ENCODE peak calls at places on chromosomes 12 and 14, in seven cellular contexts. C is fibroblast of pulmonary artery, U is osteocyte, P is heart right ventricle, Q is nephron progenitor cell, L is endodermal cell, D is uterus. Z is an unnamed sample.

GRCh38 chr12:123141615-123142517 is 9.0 kb downstream of the PITPNM2 start:
- DNase-seq in C (peak), U (no peak), P (peak), Q (peak), L (peak), D (peak), Z (peak)

GRCh38 chr14:94971750-94972149 is 185.6 kb downstream of the DICER1 start:
- DNase-seq in C (peak), U (peak), P (peak), Q (no peak), L (no peak), D (peak), Z (peak)

GRCh38 chr14:30332374-30332773 is 226.6 kb upstream of the G2E3 start:
- DNase-seq in C (no peak), U (no peak), P (no peak), Q (no peak), L (no peak), D (no peak), Z (no peak)

GRCh38 chr14:74546416-74546815 is 52.9 kb downstream of the ISCA2 start:
- DNase-seq in C (no peak), U (no peak), P (no peak), Q (no peak), L (no peak), D (no peak), Z (no peak)

GRCh38 chr12:121187501-121187900 is 22.4 kb upstream of the P2RX4 start:
- DNase-seq in C (no peak), U (no peak), P (no peak), Q (no peak), L (no peak), D (no peak), Z (no peak)

GRCh38 chr14:91366749-91367148 is 50.9 kb downstream of the CCDC88C start:
- DNase-seq in C (no peak), U (no peak), P (no peak), Q (no peak), L (no peak), D (no peak), Z (no peak)

GRCh38 chr12:68349083-68349700 is 17.0 kb upstream of the MDM1 start:
- DNase-seq in C (no peak), U (no peak), P (no peak), Q (no peak), L (no peak), D (no peak), Z (no peak)

GRCh38 chr14:91412939-91413338 is 4.7 kb downstream of the CCDC88C start:
- DNase-seq in C (no peak), U (no peak), P (no peak), Q (no peak), L (no peak), D (no peak), Z (no peak)

GRCh38 chr12:100986595-100987547 is 192.3 kb downstream of the ANO4 start:
- DNase-seq in C (no peak), U (no peak), P (no peak), Q (no peak), L (peak), D (no peak), Z (no peak)

GRCh38 chr14:30921305-30921704 is 46.9 kb downstream of the COCH start:
- DNase-seq in C (peak), U (no peak), P (no peak), Q (no peak), L (no peak), D (no peak), Z (no peak)

GRCh38 chr12:101992091-101992490 is 69.7 kb downstream of the WASHC3 start:
- DNase-seq in C (peak), U (no peak), P (no peak), Q (no peak), L (no peak), D (no peak), Z (no peak)

GRCh38 chr12:108375986-108376663 is 37.0 kb upstream of the CMKLR1 start:
- DNase-seq in C (peak), U (no peak), P (no peak), Q (no peak), L (peak), D (no peak), Z (no peak)

GRCh38 chr12:113889806-113890581 is 76.1 kb downstream of the RBM19 start:
- DNase-seq in C (no peak), U (no peak), P (no peak), Q (no peak), L (no peak), D (peak), Z (no peak)

GRCh38 chr12:15928345-15928744 is 17.2 kb downstream of the DERA start:
- DNase-seq in C (peak), U (no peak), P (no peak), Q (no peak), L (no peak), D (no peak), Z (no peak)

GRCh38 chr12:130748786-130749185 is 32.7 kb upstream of the RIMBP2 start:
- DNase-seq in C (no peak), U (no peak), P (no peak), Q (no peak), L (no peak), D (no peak), Z (no peak)

GRCh38 chr12:113161415-113162016 is 12.0 kb downstream of the CFAP73 start:
- DNase-seq in C (no peak), U (no peak), P (no peak), Q (peak), L (peak), D (no peak), Z (no peak)

DNA sequence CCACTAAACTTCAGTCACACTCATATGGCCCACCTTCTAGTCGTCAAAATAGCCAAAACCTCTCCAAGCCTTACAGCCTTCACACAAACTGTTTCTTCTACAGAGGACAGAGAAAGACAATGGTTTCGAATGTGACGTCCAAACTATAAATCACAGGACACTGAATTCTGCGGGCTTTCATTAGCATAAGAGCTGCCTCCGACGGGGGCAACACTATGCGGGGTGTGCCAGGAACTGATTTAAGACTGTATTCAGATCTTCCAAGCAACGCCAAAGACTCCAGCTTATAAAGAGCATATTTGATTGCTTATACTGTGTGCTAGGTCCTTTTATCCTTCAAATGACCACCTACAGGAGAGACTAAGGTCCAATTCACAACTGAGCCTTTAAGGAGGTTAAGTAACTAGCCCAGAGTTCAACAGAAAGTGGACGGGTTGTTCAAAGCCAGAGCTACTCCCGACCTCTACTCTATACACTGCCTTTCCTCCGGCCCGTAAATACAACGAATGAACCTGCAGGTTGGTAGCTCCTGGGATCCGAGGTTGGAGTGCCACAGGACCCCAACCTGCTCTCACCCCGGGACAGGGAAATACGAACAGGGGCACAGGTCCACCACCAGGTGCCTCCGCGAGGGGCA is 574 bp downstream of the L2HGDH start:
- DNase-seq in C (no peak), U (no peak), P (no peak), Q (peak), L (no peak), D (no peak), Z (no peak)
- TF ChIP-seq CTCF in C (peak), U (peak), P (no peak), Q (peak), L (peak), D (peak), Z (peak)

DNA sequence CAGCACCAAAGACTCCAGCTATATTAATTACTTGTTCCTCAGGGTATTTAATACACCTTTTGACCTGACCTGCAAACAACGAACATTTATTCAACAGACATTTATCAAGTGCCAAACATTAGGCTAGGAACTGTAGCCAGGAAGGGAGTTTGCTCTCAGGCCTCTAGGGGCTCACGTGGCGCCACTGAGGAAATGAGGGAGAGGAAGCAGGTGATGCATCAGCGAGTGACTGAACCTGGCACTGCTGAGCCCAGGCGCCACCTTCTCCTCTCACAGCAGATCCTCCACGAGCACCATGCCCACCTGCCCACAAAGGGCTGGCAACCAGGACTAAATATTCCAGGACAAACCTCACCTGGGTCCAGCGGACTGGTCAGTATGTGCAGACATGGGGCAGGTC is 50.2 kb downstream of the SETD3 start:
- DNase-seq in C (no peak), U (no peak), P (peak), Q (no peak), L (peak), D (no peak), Z (no peak)
- TF ChIP-seq CTCF in C (peak), U (peak), P (no peak), Q (peak), L (peak), D (no peak), Z (no peak)

GRCh38 chr14:81220767-81221578 is at the start of gene GTF2A1:
- DNase-seq in C (peak), U (peak), P (peak), Q (peak), L (peak), D (peak), Z (peak)
- TF ChIP-seq CTCF in C (no peak), U (no peak), P (no peak), Q (no peak), L (no peak), D (no peak), Z (peak)

GRCh38 chr12:97359291-97359690 is 103.3 kb upstream of the RMST start:
- DNase-seq in C (no peak), U (no peak), P (no peak), Q (no peak), L (no peak), D (no peak), Z (no peak)
- TF ChIP-seq CTCF in C (no peak), U (no peak), P (no peak), Q (no peak), L (peak), D (no peak), Z (no peak)